ENCODE peak calls at places on chromosomes 1 and 21, in eight cellular contexts. O is anterior cingulate cortex, D is neuronal stem cell, C is cardiac septum, Q is sciatic nerve, B is GM19239, Y is ACHN, F is AG04450. E is an unnamed sample.

GRCh38 chr1:6450943-6451373 is 15.0 kb downstream of the TNFRSF25 start:
- DNase-seq in Q (no peak), O (no peak), Y (no peak), F (no peak), C (no peak), B (no peak), D (no peak), E (no peak)

GRCh38 chr1:211378844-211379243 is 52.2 kb downstream of the TRAF5 start:
- DNase-seq in O (no peak), D (no peak), Y (peak; percentile 65), F (no peak), Q (no peak), B (no peak), C (no peak), E (no peak)

GRCh38 chr1:4634156-4634792 is 20.1 kb upstream of the AJAP1 start:
- DNase-seq in F (no peak), C (no peak), B (no peak), Q (no peak), Y (no peak), D (no peak), O (no peak), E (no peak)

GRCh38 chr1:92995420-92996130 is 34.3 kb upstream of the DIPK1A start:
- DNase-seq in O (no peak), C (no peak), Q (no peak), Y (no peak), D (no peak), F (no peak), B (no peak), E (no peak)

GRCh38 chr21:29726061-29726460 is 213.7 kb downstream of the GRIK1 start:
- DNase-seq in Y (no peak), D (no peak), O (no peak), F (no peak), Q (no peak), C (no peak), B (no peak), E (no peak)

GRCh38 chr21:34611528-34611927 is 3.4 kb downstream of the RCAN1 start:
- DNase-seq in Y (no peak), F (no peak), B (no peak), Q (no peak), C (no peak), D (no peak), O (no peak), E (no peak)

GRCh38 chr1:117928881-117929339 is 511 bp downstream of the GDAP2 start:
- DNase-seq in B (peak; percentile 10), O (peak; percentile 25), D (peak; percentile 50), Y (peak; percentile 66), C (peak; percentile 81), Q (no peak), F (peak; percentile 13), E (peak; percentile 24)

GRCh38 chr1:194394676-194395075 is 1208.3 kb upstream of the B3GALT2 start:
- DNase-seq in C (no peak), F (no peak), Y (no peak), O (no peak), Q (no peak), D (no peak), B (no peak), E (no peak)

GRCh38 chr1:61111084-61112050 is 29.0 kb downstream of the NFIA start:
- DNase-seq in O (no peak), Q (no peak), D (no peak), Y (no peak), F (no peak), B (no peak), C (no peak), E (no peak)

GRCh38 chr21:34593423-34593822 is 21.5 kb downstream of the RCAN1 start:
- DNase-seq in O (no peak), B (no peak), Q (no peak), D (no peak), C (no peak), F (no peak), Y (no peak), E (no peak)

GRCh38 chr21:42621166-42621827 is 32.1 kb upstream of the PDE9A start:
- DNase-seq in F (no peak), B (no peak), D (no peak), Q (peak; percentile 65), O (no peak), C (peak; percentile 67), Y (no peak), E (no peak)

GRCh38 chr1:67394548-67394947 is 35.7 kb downstream of the SERBP1 start:
- DNase-seq in Q (no peak), B (no peak), C (no peak), O (no peak), Y (no peak), D (no peak), F (no peak), E (no peak)

GRCh38 chr1:119702384-119702783 is 9.3 kb upstream of the PHGDH start:
- DNase-seq in O (no peak), F (no peak), C (no peak), Y (no peak), D (no peak), Q (no peak), B (no peak), E (no peak)

GRCh38 chr21:26572668-26573381 is at the start of gene CYYR1:
- DNase-seq in C (peak; percentile 79), O (no peak), Y (no peak), B (no peak), D (peak; percentile 63), F (no peak), Q (no peak), E (peak; percentile 56)

GRCh38 chr1:225657462-225657989 is 4.6 kb upstream of the ENAH start:
- DNase-seq in Y (peak; percentile 24), B (no peak), C (no peak), O (no peak), D (no peak), F (peak; percentile 78), Q (no peak), E (no peak)